ENCODE peak calls at places on chromosomes 2 and 18, in six cellular contexts. Z is NCI-H1105; U is dorsolateral prefrontal cortex; R is effector memory CD8-positive, alpha-beta T cell; X is Right ventricle myocardium superior; M is activated CD8-positive, alpha-beta memory T cell treated with anti-CD3 and anti-CD28 coated beads for 1 hour. Y is an unnamed sample.
A peak's percentile ranks its signal among the peaks of the same experiment; 100 is the strongest.

GRCh38 chr2:23520256-23520655 is 135.3 kb downstream of the KLHL29 start:
- DNase-seq in Z (no peak), M (no peak), R (no peak), U (no peak), X (peak; percentile 11), Y (no peak)

GRCh38 chr2:227153766-227154486 is 10.1 kb downstream of the COL4A4 start:
- DNase-seq in X (peak; percentile 76), R (no peak), M (no peak), Z (no peak), U (no peak), Y (no peak)

GRCh38 chr2:10973766-10974165 is 62.0 kb downstream of the KCNF1 start:
- DNase-seq in M (no peak), R (no peak), Z (no peak), U (no peak), X (no peak), Y (no peak)

GRCh38 chr18:8806798-8807501 is 101.6 kb downstream of the MTCL1 start:
- DNase-seq in Z (no peak), M (no peak), U (no peak), X (no peak), R (no peak), Y (no peak)

GRCh38 chr2:240404174-240404852 is 31.1 kb upstream of the GPC1 start:
- DNase-seq in Z (no peak), U (no peak), R (no peak), X (peak; percentile 13), M (no peak), Y (no peak)

GRCh38 chr2:138421971-138422335 is 79.6 kb upstream of the SPOPL start:
- DNase-seq in U (no peak), X (no peak), R (no peak), M (no peak), Z (no peak), Y (no peak)

GRCh38 chr2:66412874-66413273 is 22.1 kb upstream of the MEIS1 start:
- DNase-seq in M (no peak), R (no peak), U (no peak), Z (no peak), X (no peak), Y (no peak)

GRCh38 chr2:96751800-96752199 is 8.9 kb upstream of the CNNM4 start:
- DNase-seq in M (no peak), Z (no peak), U (no peak), X (no peak), R (no peak), Y (no peak)

GRCh38 chr2:11583840-11584529 is 50.1 kb downstream of the GREB1 start:
- DNase-seq in M (no peak), Z (peak; percentile 6), X (peak; percentile 71), U (peak; percentile 89), R (peak; percentile 28), Y (peak; percentile 11)

GRCh38 chr2:5914831-5915611 is 222.8 kb downstream of the SOX11 start:
- DNase-seq in U (no peak), X (peak; percentile 49), M (no peak), R (no peak), Z (no peak), Y (no peak)

GRCh38 chr2:120914839-120915521 is 179.3 kb downstream of the GLI2 start:
- DNase-seq in M (no peak), X (peak; percentile 91), R (no peak), U (no peak), Z (no peak), Y (no peak)

Y was measured in CD4-positive, CD25-positive, alpha-beta regulatory T cell.